ENCODE peak calls at places on chromosomes 5 and 9, in four cellular contexts. I is K562, Q is HepG2, W is GM12878. F is an unnamed sample.

GRCh38 chr9:95455714-95456113 is 61.1 kb downstream of the PTCH1 start:
- DNase-seq in I (no peak), Q (no peak), W (no peak), F (no peak)

GRCh38 chr5:125603321-125603720 is 819.9 kb upstream of the GRAMD2B start:
- DNase-seq in I (no peak), Q (no peak), W (no peak), F (no peak)

GRCh38 chr5:102719886-102720285 is 35.2 kb upstream of the PAM start:
- DNase-seq in I (no peak), Q (no peak), W (no peak), F (no peak)

GRCh38 chr5:154112255-154112654 is 73.5 kb downstream of the MFAP3 start:
- DNase-seq in I (no peak), Q (no peak), W (no peak), F (no peak)

GRCh38 chr5:72503888-72504491 is 3.2 kb downstream of the ZNF366 start:
- DNase-seq in I (peak; percentile 30), Q (no peak), W (no peak), F (no peak)

GRCh38 chr5:417301-417700 is 25.7 kb upstream of the EXOC3 start:
- DNase-seq in I (no peak), Q (no peak), W (no peak), F (no peak)

GRCh38 chr9:6923081-6923480 is 165.3 kb downstream of the KDM4C start:
- DNase-seq in I (no peak), Q (no peak), W (no peak), F (no peak)

GRCh38 chr5:102857090-102857818 is 102.1 kb downstream of the PAM start:
- DNase-seq in I (no peak), Q (no peak), W (no peak), F (no peak)

GRCh38 chr5:116862632-116863455 is 288.2 kb upstream of the SEMA6A start:
- DNase-seq in I (no peak), Q (peak; percentile 99), W (no peak), F (no peak)

DNA sequence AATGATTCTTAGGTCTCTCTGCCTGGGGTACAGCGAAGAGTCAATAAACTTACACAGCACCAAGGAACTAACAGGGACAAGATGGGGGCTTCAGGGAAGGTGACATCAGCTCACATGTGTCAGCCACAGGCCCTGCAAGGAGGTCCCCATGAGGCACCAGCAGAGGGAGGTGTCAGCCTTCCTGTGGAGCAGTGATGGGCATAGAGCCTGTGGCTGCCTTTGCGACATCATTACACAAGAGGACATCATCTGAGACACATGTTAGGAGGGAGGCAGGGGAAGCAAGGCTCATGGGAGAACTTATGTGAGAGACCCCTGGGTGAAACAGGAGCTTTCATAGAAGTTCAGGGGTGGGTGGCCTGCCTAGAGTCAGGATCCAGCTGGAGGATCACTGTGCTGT is 389.6 kb downstream of the SEMA5A start:
- DNase-seq in I (no peak), Q (no peak), W (no peak), F (no peak)
- TF ChIP-seq BHLHE40 in I (no peak), Q (no peak), W (no peak), F (no peak)

DNA sequence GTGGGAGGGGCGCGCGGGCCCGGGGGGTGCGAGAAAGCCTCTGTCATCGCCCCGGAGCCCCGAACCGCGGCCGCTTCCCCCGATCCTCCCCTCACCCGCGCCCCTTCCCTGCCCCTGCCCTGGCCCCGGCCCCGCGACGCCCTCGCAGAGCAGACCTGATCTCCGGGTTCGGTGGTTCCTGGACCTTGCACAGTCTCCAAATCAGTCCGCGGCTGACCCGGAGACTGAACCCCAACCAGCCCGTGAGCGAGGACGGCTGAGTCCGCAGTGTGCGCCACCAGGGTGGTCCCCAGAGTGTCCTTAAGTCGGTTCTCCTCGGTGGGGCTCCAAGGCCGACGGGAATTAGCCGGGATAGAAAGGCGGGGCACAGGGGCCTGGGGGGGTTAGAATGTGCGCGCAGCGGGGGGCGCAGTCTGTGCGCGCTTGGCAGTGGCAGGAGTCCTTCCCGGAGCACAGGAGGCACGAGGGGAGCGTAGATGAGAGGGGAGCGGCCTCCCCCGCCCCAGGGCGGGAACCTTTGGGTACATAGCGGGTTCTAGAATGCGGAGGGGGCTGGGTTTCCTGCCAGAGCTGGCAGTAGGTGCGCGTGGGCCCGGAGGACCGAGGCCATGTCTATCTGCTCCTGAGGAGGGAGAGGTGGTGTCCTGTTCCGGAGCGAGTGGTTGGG is 779 bp downstream of the PKN3 start:
- DNase-seq in I (peak; percentile 82), Q (no peak), W (no peak), F (peak; percentile 58)
- TF ChIP-seq SP1 in I (no peak), Q (no peak), W (no peak), F (no peak)

GRCh38 chr5:168553377-168554130 is 24.4 kb downstream of the FBLL1 start:
- DNase-seq in I (no peak), Q (no peak), W (no peak), F (no peak)

GRCh38 chr5:168557389-168557788 is 21.8 kb downstream of the PANK3 start:
- DNase-seq in I (no peak), Q (no peak), W (no peak), F (no peak)

GRCh38 chr5:168549554-168549953 is 20.4 kb downstream of the FBLL1 start:
- DNase-seq in I (no peak), Q (no peak), W (no peak), F (no peak)

DNA sequence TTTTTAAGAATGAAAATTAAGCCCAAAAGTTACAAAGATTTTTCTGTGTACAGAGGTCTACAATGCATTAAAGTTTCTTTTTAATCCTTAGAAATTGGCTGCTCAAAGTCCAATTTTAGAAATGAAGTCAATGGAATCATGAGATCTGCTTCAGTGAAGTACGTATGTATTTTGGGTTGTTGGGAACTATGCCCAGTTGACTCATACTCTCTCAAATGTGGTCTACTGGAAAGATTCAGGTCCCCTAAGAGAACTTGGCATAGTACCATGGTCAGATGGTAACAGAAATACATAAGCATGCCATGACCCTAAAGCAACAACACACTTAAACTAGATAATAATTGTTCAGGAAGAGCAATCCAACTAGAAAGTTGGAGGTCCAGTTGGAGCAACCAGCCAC is 23.0 kb downstream of the FBLL1 start:
- DNase-seq in I (no peak), Q (no peak), W (no peak), F (no peak)
- TF ChIP-seq FOXK2 in I (no peak), Q (no peak), W (no peak), F (no peak)

GRCh38 chr5:132021654-132022053 is 10.2 kb upstream of the ACSL6 start:
- DNase-seq in I (no peak), Q (no peak), W (no peak), F (no peak)
- TF ChIP-seq BHLHE40 in I (no peak), Q (no peak), W (no peak), F (no peak)

GRCh38 chr9:91771027-91771426 is 179.0 kb downstream of the ROR2 start:
- DNase-seq in I (no peak), Q (no peak), W (no peak), F (no peak)
- TF ChIP-seq SP1 in I (no peak), Q (no peak), W (no peak), F (no peak)

GRCh38 chr9:92147854-92148184 is 32.6 kb upstream of the SPTLC1 start:
- DNase-seq in I (no peak), Q (no peak), W (no peak), F (no peak)

GRCh38 chr9:92151691-92152393 is 36.6 kb upstream of the SPTLC1 start:
- DNase-seq in I (no peak), Q (no peak), W (no peak), F (no peak)

GRCh38 chr9:92146610-92147009 is 31.4 kb upstream of the SPTLC1 start:
- DNase-seq in I (no peak), Q (no peak), W (no peak), F (no peak)

GRCh38 chr9:92142329-92142728 is 27.1 kb upstream of the SPTLC1 start:
- DNase-seq in I (no peak), Q (no peak), W (no peak), F (no peak)

DNA sequence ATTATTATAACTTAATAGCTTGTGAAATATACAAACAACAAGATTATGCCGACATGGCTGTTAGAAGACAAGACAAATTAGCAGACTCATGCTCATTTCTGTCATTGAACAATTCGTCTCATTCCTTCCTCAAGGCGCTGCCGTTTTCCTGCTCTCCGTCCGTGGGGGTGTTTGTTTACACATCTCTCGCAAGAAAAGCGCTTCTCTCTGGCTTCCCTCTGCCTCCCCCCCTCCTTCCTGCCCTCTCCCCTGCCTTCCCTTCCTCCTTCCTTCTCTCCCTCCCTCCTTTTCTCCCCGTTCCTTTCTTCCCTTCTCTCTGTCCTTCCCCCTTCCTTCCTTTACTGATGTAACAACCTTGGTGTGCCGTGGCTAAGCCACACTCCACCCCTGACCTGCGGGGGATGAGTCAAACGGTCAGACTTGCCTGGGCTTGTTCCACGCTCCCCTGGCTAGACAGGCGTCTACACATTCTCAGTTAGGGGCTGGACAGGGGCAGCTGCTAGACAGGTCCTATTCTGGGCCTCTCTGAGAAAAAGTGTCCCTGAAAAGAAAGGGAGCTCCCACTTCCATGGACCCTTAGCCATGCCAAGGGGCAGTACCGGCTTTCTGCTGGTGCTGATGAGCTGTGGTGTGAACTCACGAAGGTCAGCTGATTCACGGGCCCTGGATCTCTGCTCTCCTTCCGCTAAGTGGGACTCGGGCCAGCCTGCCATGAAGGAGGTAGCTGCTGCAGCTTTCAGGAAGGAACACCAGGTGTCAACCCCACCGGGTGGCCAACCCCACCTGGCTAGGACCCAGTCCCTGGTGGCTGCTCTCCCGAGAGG is 32.0 kb upstream of the SPTLC1 start:
- DNase-seq in I (peak; percentile 73), Q (no peak), W (no peak), F (peak; percentile 29)
- TF ChIP-seq FOXK2 in I (peak; percentile 93), Q (no peak), W (no peak), F (no peak)

GRCh38 chr5:93054424-93055165 is 526.4 kb downstream of the NR2F1-AS1 start:
- DNase-seq in I (no peak), Q (no peak), W (no peak), F (no peak)

GRCh38 chr5:93058309-93058708 is 522.7 kb downstream of the NR2F1-AS1 start:
- DNase-seq in I (no peak), Q (no peak), W (no peak), F (no peak)

GRCh38 chr5:93055971-93056370 is 525.0 kb downstream of the NR2F1-AS1 start:
- DNase-seq in I (no peak), Q (no peak), W (no peak), F (no peak)

GRCh38 chr5:93055556-93055955 is 525.5 kb downstream of the NR2F1-AS1 start:
- DNase-seq in I (no peak), Q (no peak), W (no peak), F (no peak)

GRCh38 chr5:93057311-93057710 is 523.7 kb downstream of the NR2F1-AS1 start:
- DNase-seq in I (no peak), Q (no peak), W (no peak), F (no peak)
- TF ChIP-seq BHLHE40 in I (no peak), Q (no peak), W (no peak), F (no peak)

DNA sequence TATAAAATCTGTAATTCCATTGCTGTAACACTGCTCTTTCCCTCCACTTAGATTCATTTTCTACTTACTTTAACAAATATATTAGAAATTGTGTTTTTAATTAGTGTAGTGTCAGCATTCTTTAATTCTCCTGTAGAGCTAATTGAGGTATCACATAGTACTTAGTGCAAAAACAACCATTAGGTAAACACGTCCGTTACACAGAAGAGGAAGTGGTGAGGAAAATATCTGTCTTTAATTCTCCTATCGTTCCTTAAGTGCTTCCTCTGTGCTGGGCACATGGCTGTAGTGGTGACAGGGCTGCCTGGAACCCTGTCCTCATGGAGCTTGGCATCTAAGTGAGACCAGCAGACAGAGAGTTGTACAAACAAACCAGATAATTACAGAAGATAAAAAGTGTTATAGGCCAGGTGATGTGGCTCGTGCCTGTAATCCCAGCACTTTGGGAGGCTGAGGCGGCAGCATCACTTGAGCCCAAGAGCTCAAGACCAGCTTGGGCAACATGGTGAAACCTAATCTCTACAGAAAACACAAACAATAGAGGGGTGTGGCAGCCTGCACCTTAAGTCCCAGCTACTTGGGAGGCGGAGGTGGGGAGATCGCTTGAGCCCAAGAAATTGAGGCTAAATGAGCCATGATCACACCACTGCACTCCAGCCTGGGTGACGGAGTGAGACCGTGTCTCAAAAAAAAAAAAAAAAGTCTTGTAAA is 36.3 kb downstream of the PARP8 start:
- DNase-seq in I (no peak), Q (no peak), W (no peak), F (no peak)
- TF ChIP-seq SP1 in I (no peak), Q (no peak), W (no peak), F (no peak)

GRCh38 chr9:100167912-100168775 is 69.1 kb downstream of the INVS start:
- DNase-seq in I (no peak), Q (no peak), W (no peak), F (no peak)
- TF ChIP-seq FOXK2 in I (no peak), Q (no peak), W (no peak), F (no peak)